ENCODE peak calls at places on chromosomes 16 and 17, in five cellular contexts. W, F, I, O and Y are unnamed samples. For H3K9me3, the result is how much of the 10 kb centered on the place peaks cover.

GRCh38 chr16:78996806-78997205 is 603.7 kb downstream of the MAF start:
- DNase-seq in W (no peak), F (no peak), I (no peak), O (no peak), Y (no peak)

GRCh38 chr16:1823821-1824220 is 2.8 kb downstream of the HAGH start:
- DNase-seq in W (no peak), F (peak), I (no peak), O (peak), Y (no peak)

GRCh38 chr16:23152386-23153178 is 3.3 kb upstream of the USP31 start:
- DNase-seq in W (no peak), F (no peak), I (no peak), O (no peak), Y (no peak)

GRCh38 chr16:2004795-2005517 is 4.7 kb downstream of the ZNF598 start:
- DNase-seq in W (no peak), F (no peak), I (no peak), O (no peak), Y (no peak)

GRCh38 chr16:89268987-89269735 is 51.7 kb downstream of the ZNF778 start:
- DNase-seq in W (no peak), F (no peak), I (no peak), O (no peak), Y (no peak)

GRCh38 chr16:50303041-50303604 is 36.8 kb downstream of the ADCY7 start:
- DNase-seq in W (no peak), F (no peak), I (no peak), O (no peak), Y (no peak)

GRCh38 chr16:23535901-23536300 is 21.2 kb downstream of the EARS2 start:
- DNase-seq in W (no peak), F (no peak), I (no peak), O (no peak), Y (no peak)

GRCh38 chr17:38898812-38899348 is 26.5 kb upstream of the LASP1NB start:
- DNase-seq in W (peak), F (no peak), I (peak), O (no peak), Y (peak)

GRCh38 chr16:14013571-14014283 is 57.4 kb upstream of the MRTFB start:
- DNase-seq in W (no peak), F (no peak), I (no peak), O (peak), Y (no peak)

GRCh38 chr17:64240741-64241347 is 22.2 kb downstream of the TEX2 start:
- DNase-seq in W (no peak), F (no peak), I (no peak), O (no peak), Y (no peak)

GRCh38 chr17:81493198-81494038 is 19.2 kb downstream of the ACTG1 start:
- DNase-seq in W (no peak), F (no peak), I (no peak), O (no peak), Y (no peak)

GRCh38 chr16:85062728-85063336 is 35.2 kb downstream of the KIAA0513 start:
- DNase-seq in W (no peak), F (no peak), I (no peak), O (no peak), Y (no peak)

GRCh38 chr17:50420419-50421112 is 5.5 kb upstream of the ACSF2 start:
- DNase-seq in W (no peak), F (no peak), I (no peak), O (no peak), Y (no peak)

GRCh38 chr17:28552201-28552999 is at the start of gene UNC119:
- DNase-seq in W (peak), F (no peak), I (peak), O (peak), Y (peak)

GRCh38 chr16:75929056-75929455 is 202.8 kb upstream of the CPHXL start:
- DNase-seq in W (no peak), F (no peak), I (no peak), O (no peak), Y (no peak)

GRCh38 chr17:62043602-62044001 is 21.5 kb downstream of the MED13 start:
- DNase-seq in W (no peak), F (no peak), I (no peak), O (no peak), Y (no peak)

GRCh38 chr17:35769895-35770486 is 9.3 kb downstream of the C17orf50 start:
- DNase-seq in W (no peak), F (no peak), I (no peak), O (no peak), Y (no peak)

GRCh38 chr16:82049484-82049883 is 14.4 kb downstream of the HSD17B2 start:
- DNase-seq in W (no peak), F (no peak), I (no peak), O (no peak), Y (no peak)

GRCh38 chr17:67359960-67360817 is 6.2 kb downstream of the PSMD12 start:
- DNase-seq in W (peak), F (no peak), I (peak), O (peak), Y (peak)

GRCh38 chr16:48001306-48001885 is 154.4 kb downstream of the ABCC12 start:
- DNase-seq in W (no peak), F (no peak), I (no peak), O (no peak), Y (no peak)

GRCh38 chr16:15778999-15779614 is 77.7 kb downstream of the MYH11 start:
- DNase-seq in W (no peak), F (no peak), I (no peak), O (no peak), Y (no peak)

GRCh38 chr16:74673876-74674275 is 7.2 kb upstream of the RFWD3 start:
- DNase-seq in W (no peak), F (no peak), I (no peak), O (no peak), Y (no peak)
- H3K9me3 ChIP-seq in W (under half), F (under half), I (under half), O (under half), Y (under half)

GRCh38 chr16:34743115-34743514 is 1283.7 kb downstream of the TP53TG3F start:
- DNase-seq in W (no peak), F (no peak), I (no peak), O (no peak), Y (no peak)
- H3K9me3 ChIP-seq in W (under half), F (under half), I (under half), O (under half), Y (under half)

DNA sequence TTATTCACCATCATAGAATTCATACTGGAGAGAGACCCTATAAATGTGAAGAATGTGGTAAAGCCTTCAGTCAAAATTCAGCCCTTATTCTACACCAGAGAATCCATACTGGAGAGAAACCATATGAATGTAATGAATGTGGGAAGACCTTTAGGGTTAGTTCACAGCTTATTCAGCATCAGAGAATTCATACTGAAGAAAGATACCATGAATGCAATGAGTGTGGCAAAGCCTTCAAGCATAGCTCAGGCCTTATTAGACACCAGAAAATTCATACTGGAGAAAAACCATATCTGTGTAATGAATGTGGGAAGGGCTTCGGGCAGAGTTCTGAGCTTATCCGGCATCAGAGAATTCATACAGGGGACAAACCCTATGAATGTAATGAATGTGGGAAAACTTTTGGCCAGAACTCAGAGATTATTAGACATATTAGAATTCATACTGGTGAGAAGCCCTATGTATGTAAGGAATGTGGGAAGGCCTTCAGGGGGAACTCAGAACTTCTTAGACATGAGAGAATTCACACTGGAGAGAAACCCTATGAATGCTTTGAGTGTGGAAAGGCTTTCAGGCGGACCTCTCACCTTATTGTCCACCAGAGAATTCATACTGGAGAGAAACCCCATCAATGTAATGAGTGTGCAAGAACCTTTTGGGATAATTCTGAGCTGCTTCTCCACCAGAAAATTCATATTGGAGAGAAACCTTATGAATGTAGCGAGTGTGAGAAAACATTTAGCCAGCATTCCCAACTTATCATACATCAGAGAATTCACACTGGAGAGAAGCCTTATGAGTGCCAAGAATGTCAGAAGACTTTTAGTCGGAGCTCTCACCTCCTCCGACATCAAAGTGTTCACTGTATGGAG is 14.1 kb downstream of the ZFP3 start:
- DNase-seq in W (no peak), F (no peak), I (no peak), O (no peak), Y (no peak)
- H3K9me3 ChIP-seq in W (half or more), F (under half), I (half or more), O (half or more), Y (half or more)

DNA sequence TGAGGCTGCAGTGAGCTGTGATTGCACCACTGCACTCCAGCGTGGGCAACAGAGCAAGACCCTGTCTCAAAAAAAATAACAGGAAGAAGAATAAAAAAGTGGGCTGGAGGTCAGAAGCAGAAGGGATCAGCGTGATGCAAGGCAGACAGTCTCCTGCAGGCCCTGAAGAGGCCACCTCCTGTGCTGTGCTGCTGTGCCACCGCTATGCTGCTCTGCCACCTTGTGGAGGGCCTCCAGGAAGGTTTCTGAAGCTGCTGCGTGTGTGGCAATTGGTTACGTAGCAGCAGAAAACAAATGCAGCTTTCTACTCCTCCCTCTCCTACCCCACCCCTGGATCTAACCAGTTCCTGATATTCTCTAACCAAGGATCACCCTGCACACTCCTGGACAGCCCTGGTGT is 815.5 kb downstream of the KCNJ18 start:
- DNase-seq in W (no peak), F (no peak), I (no peak), O (no peak), Y (no peak)
- H3K9me3 ChIP-seq in W (under half), F (under half), I (under half), O (under half), Y (under half)

GRCh38 chr16:10402975-10403374 is 17.1 kb downstream of the ATF7IP2 start:
- DNase-seq in W (no peak), F (no peak), I (no peak), O (no peak), Y (no peak)

GRCh38 chr16:10412935-10413601 is 27.2 kb downstream of the ATF7IP2 start:
- DNase-seq in W (no peak), F (no peak), I (no peak), O (no peak), Y (no peak)

GRCh38 chr16:10410469-10410868 is 24.6 kb downstream of the ATF7IP2 start:
- DNase-seq in W (no peak), F (no peak), I (no peak), O (no peak), Y (no peak)

GRCh38 chr16:10405386-10405939 is 19.6 kb downstream of the ATF7IP2 start:
- DNase-seq in W (no peak), F (no peak), I (no peak), O (no peak), Y (no peak)

GRCh38 chr16:10408824-10409381 is 23.0 kb downstream of the ATF7IP2 start:
- DNase-seq in W (no peak), F (no peak), I (no peak), O (no peak), Y (no peak)
- H3K9me3 ChIP-seq in W (under half), F (under half), I (under half), O (under half), Y (under half)

DNA sequence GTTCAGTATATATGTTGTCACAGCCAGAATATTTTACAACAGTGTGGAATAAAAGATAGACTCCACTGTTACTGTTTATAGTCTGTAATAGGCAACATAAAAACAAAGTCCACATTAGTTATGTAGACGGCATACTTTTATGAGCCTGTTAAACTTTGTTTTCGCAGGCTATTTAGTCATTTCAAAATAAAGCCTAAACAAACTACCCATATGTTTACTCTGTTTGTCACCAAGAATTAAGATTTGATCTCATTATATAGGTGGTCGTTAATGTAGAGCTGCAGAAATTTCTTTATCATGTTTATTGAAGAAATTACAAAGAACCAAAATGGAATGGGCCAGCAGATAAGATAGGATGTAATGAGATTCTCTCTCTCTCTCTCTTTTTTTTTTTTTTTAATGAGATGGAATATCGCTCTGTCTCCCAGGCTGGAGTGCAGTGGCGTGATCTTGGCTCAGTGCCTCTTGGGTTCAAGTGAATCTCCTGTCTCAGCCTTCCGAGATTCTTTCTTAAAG is 943.8 kb upstream of the SOX9 start:
- DNase-seq in W (no peak), F (no peak), I (no peak), O (no peak), Y (no peak)
- H3K9me3 ChIP-seq in W (under half), F (under half), I (under half), O (under half), Y (under half)

GRCh38 chr17:22409160-22409751 is 716.9 kb downstream of the KCNJ18 start:
- DNase-seq in W (no peak), F (no peak), I (no peak), O (no peak), Y (no peak)

GRCh38 chr17:22411185-22411784 is 719.0 kb downstream of the KCNJ18 start:
- DNase-seq in W (no peak), F (no peak), I (no peak), O (no peak), Y (no peak)

DNA sequence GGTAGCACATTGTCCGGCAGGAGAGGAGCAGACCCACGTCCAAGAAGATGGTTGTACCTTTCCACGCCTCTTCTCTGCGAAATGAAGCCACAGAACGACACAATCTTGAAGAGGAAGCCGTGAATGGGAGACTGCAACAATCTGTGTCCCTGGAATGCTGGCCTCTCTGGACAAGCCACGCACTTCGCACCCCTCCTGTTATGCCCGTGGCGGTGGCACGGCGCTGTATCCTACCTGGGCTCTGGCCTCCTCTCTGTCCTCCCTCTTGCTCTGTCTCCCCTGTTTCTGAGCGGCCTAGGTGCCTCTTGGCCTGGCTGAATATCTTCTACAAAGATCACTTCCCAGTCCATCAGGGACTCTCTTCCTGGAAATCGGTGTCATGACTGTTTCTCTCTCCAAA is 717.8 kb downstream of the KCNJ18 start:
- DNase-seq in W (no peak), F (no peak), I (no peak), O (no peak), Y (no peak)
- H3K9me3 ChIP-seq in W (under half), F (under half), I (under half), O (under half), Y (under half)

GRCh38 chr16:19907161-19907992 is 22.7 kb upstream of the GPRC5B start:
- DNase-seq in W (peak), F (no peak), I (peak), O (peak), Y (peak)
- H3K9me3 ChIP-seq in W (under half), F (under half), I (under half), O (under half), Y (under half)